ENCODE peak calls at places on chromosomes 16 and 17, in nine cellular contexts. One of them, this sample, is unnamed.

GRCh38 chr17:13107726-13108235 is 90.0 kb upstream of the ELAC2 start:
- DNase-seq in fibroblast of villous mesenchyme: no peak
- DNase-seq in GM06990: no peak
- DNase-seq in A673: no peak
- DNase-seq in foreskin fibroblast: no peak
- DNase-seq in AG10803: no peak
- DNase-seq in GM12864: no peak
- DNase-seq in hepatocyte: no peak
- DNase-seq in uterus: no peak
- DNase-seq in this sample: no peak

GRCh38 chr16:10987361-10988163 is 43.2 kb downstream of the CLEC16A start:
- DNase-seq in GM12864: no peak
- DNase-seq in A673: no peak
- DNase-seq in hepatocyte: no peak
- DNase-seq in AG10803: no peak
- DNase-seq in GM06990: no peak
- DNase-seq in fibroblast of villous mesenchyme: no peak
- DNase-seq in foreskin fibroblast: no peak
- DNase-seq in uterus: no peak
- DNase-seq in this sample: no peak

GRCh38 chr17:47172698-47173565 is 16.2 kb downstream of the CDC27 start:
- DNase-seq in A673: no peak
- DNase-seq in foreskin fibroblast: no peak
- DNase-seq in AG10803: peak
- DNase-seq in fibroblast of villous mesenchyme: no peak
- DNase-seq in uterus: no peak
- DNase-seq in hepatocyte: no peak
- DNase-seq in GM06990: no peak
- DNase-seq in GM12864: no peak
- DNase-seq in this sample: no peak

GRCh38 chr17:61411114-61411943 is 11.7 kb downstream of the TBX2 start:
- DNase-seq in GM12864: no peak
- DNase-seq in fibroblast of villous mesenchyme: peak
- DNase-seq in uterus: peak
- DNase-seq in A673: peak
- DNase-seq in AG10803: peak
- DNase-seq in GM06990: peak
- DNase-seq in foreskin fibroblast: peak
- DNase-seq in hepatocyte: peak
- DNase-seq in this sample: no peak

GRCh38 chr17:7041607-7042506 is 2.0 kb downstream of the SLC16A11 start:
- DNase-seq in A673: peak
- DNase-seq in foreskin fibroblast: no peak
- DNase-seq in GM12864: no peak
- DNase-seq in hepatocyte: peak
- DNase-seq in AG10803: no peak
- DNase-seq in fibroblast of villous mesenchyme: no peak
- DNase-seq in uterus: no peak
- DNase-seq in GM06990: no peak
- DNase-seq in this sample: no peak

GRCh38 chr17:46053911-46054534 is 55.0 kb downstream of the STH start:
- DNase-seq in hepatocyte: no peak
- DNase-seq in fibroblast of villous mesenchyme: peak
- DNase-seq in A673: no peak
- DNase-seq in uterus: no peak
- DNase-seq in AG10803: peak
- DNase-seq in foreskin fibroblast: peak
- DNase-seq in GM12864: no peak
- DNase-seq in GM06990: no peak
- DNase-seq in this sample: no peak

GRCh38 chr16:21072976-21073375 is 77.7 kb downstream of the DNAH3 start:
- DNase-seq in GM12864: no peak
- DNase-seq in A673: no peak
- DNase-seq in fibroblast of villous mesenchyme: no peak
- DNase-seq in GM06990: no peak
- DNase-seq in uterus: no peak
- DNase-seq in foreskin fibroblast: no peak
- DNase-seq in hepatocyte: no peak
- DNase-seq in AG10803: no peak
- DNase-seq in this sample: no peak

GRCh38 chr17:2034157-2034556 is 4.2 kb downstream of the DPH1 start:
- DNase-seq in A673: peak
- DNase-seq in AG10803: peak
- DNase-seq in hepatocyte: no peak
- DNase-seq in foreskin fibroblast: peak
- DNase-seq in fibroblast of villous mesenchyme: no peak
- DNase-seq in uterus: no peak
- DNase-seq in GM06990: no peak
- DNase-seq in GM12864: no peak
- DNase-seq in this sample: no peak

GRCh38 chr16:4976611-4977145 is 18.5 kb downstream of the SEC14L5 start:
- DNase-seq in uterus: no peak
- DNase-seq in foreskin fibroblast: no peak
- DNase-seq in GM12864: no peak
- DNase-seq in hepatocyte: no peak
- DNase-seq in GM06990: no peak
- DNase-seq in fibroblast of villous mesenchyme: no peak
- DNase-seq in AG10803: no peak
- DNase-seq in A673: no peak
- DNase-seq in this sample: no peak

GRCh38 chr17:50989149-50989548 is 123.0 kb upstream of the TOB1 start:
- DNase-seq in GM12864: no peak
- DNase-seq in A673: no peak
- DNase-seq in GM06990: no peak
- DNase-seq in uterus: no peak
- DNase-seq in hepatocyte: no peak
- DNase-seq in foreskin fibroblast: no peak
- DNase-seq in fibroblast of villous mesenchyme: no peak
- DNase-seq in AG10803: no peak
- DNase-seq in this sample: no peak

GRCh38 chr16:49332589-49333267 is 40.9 kb upstream of the C16orf78 start:
- DNase-seq in AG10803: no peak
- DNase-seq in foreskin fibroblast: no peak
- DNase-seq in GM12864: no peak
- DNase-seq in uterus: no peak
- DNase-seq in GM06990: no peak
- DNase-seq in hepatocyte: no peak
- DNase-seq in A673: no peak
- DNase-seq in fibroblast of villous mesenchyme: no peak
- DNase-seq in this sample: no peak

GRCh38 chr17:2386400-2387085 is 14.3 kb downstream of the MNT start:
- DNase-seq in foreskin fibroblast: no peak
- DNase-seq in fibroblast of villous mesenchyme: no peak
- DNase-seq in A673: no peak
- DNase-seq in GM06990: no peak
- DNase-seq in GM12864: no peak
- DNase-seq in hepatocyte: no peak
- DNase-seq in AG10803: no peak
- DNase-seq in uterus: no peak
- DNase-seq in this sample: no peak

GRCh38 chr16:73080931-73081330 is 33.0 kb upstream of the ZFHX3 start:
- DNase-seq in AG10803: no peak
- DNase-seq in hepatocyte: no peak
- DNase-seq in fibroblast of villous mesenchyme: no peak
- DNase-seq in uterus: no peak
- DNase-seq in foreskin fibroblast: no peak
- DNase-seq in GM12864: no peak
- DNase-seq in A673: no peak
- DNase-seq in GM06990: no peak
- DNase-seq in this sample: no peak

GRCh38 chr17:39739020-39739884 is 1.5 kb downstream of the GRB7 start:
- DNase-seq in foreskin fibroblast: peak
- DNase-seq in hepatocyte: peak
- DNase-seq in AG10803: peak
- DNase-seq in GM12864: no peak
- DNase-seq in GM06990: no peak
- DNase-seq in A673: peak
- DNase-seq in uterus: peak
- DNase-seq in fibroblast of villous mesenchyme: no peak
- DNase-seq in this sample: no peak
- H3K4me3 ChIP-seq in foreskin fibroblast: no peak
- H3K4me3 ChIP-seq in hepatocyte: peak
- H3K4me3 ChIP-seq in AG10803: peak
- H3K4me3 ChIP-seq in GM12864: no peak
- H3K4me3 ChIP-seq in GM06990: no peak
- H3K4me3 ChIP-seq in A673: peak
- H3K4me3 ChIP-seq in uterus: peak
- H3K4me3 ChIP-seq in fibroblast of villous mesenchyme: peak
- H3K4me3 ChIP-seq in this sample: peak

DNA sequence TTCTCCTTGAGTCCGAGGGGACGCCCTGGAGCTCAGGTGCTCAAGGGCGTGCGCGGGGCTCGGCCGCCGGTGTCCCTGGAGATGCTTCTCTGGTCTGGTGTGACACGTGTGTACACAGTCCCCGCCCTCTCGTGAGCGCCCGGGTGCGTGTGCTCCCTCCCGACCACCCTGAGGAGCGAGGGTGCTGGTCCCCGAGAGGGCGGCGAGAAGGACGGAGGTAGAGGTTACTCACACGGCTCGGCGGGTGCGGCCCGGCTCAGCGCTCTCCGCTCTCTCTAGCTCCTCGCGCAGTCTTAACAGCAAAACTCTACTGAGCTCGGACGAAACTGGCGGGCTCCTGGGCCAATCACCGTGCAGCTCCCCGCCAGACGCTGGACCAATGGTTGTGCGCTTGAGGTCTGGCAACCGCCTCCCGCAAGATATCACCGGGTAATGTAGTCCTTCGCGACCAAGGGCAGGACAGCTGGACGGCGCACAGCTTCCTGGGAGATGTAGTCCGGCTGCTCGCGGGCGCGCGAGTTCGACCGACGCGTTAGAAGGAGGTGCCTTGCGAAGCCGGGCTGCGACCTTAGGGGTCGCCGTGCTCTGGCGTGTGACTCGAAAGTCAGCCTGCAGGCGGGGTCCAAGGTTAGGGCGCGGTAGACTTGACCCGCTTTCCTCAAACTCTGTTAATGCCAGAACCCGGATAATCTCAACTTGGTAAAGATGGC is at the start of gene SLC25A19:
- DNase-seq in hepatocyte: peak
- DNase-seq in A673: peak
- DNase-seq in GM12864: peak
- DNase-seq in AG10803: peak
- DNase-seq in uterus: peak
- DNase-seq in GM06990: peak
- DNase-seq in fibroblast of villous mesenchyme: peak
- DNase-seq in foreskin fibroblast: peak
- DNase-seq in this sample: peak
- TF ChIP-seq CTCF in hepatocyte: no peak
- TF ChIP-seq CTCF in A673: no peak
- TF ChIP-seq CTCF in GM12864: peak
- TF ChIP-seq CTCF in AG10803: peak
- TF ChIP-seq CTCF in uterus: peak
- TF ChIP-seq CTCF in GM06990: peak
- TF ChIP-seq CTCF in fibroblast of villous mesenchyme: peak
- TF ChIP-seq CTCF in foreskin fibroblast: no peak
- TF ChIP-seq CTCF in this sample: no peak

GRCh38 chr16:51431517-51432241 is 280.6 kb upstream of the SALL1 start:
- DNase-seq in uterus: no peak
- DNase-seq in AG10803: peak
- DNase-seq in hepatocyte: peak
- DNase-seq in fibroblast of villous mesenchyme: peak
- DNase-seq in foreskin fibroblast: peak
- DNase-seq in A673: peak
- DNase-seq in GM12864: no peak
- DNase-seq in GM06990: no peak
- DNase-seq in this sample: peak
- H3K4me3 ChIP-seq in uterus: no peak
- H3K4me3 ChIP-seq in AG10803: no peak
- H3K4me3 ChIP-seq in hepatocyte: no peak
- H3K4me3 ChIP-seq in fibroblast of villous mesenchyme: no peak
- H3K4me3 ChIP-seq in foreskin fibroblast: no peak
- H3K4me3 ChIP-seq in A673: no peak
- H3K4me3 ChIP-seq in GM12864: no peak
- H3K4me3 ChIP-seq in GM06990: no peak
- H3K4me3 ChIP-seq in this sample: no peak

DNA sequence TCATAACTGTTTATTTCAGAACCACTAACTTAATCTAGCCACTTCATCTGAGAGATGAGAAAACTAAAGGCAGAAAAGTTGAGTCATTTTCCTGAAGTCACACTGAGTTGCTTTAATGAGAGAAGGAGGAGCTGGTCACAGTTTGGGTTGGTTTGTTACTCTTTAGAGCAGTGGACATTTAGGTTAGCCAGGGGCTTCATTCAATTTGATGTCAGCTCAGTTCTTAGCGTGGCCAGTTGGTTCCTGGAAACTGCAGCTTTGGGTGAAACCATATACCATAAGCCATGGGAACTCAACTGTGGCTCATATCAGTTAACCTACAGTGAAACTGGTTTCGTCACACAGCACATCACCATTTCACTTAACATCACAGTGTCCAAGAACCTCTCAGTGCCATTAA is 59.2 kb upstream of the ADORA2B start:
- DNase-seq in hepatocyte: no peak
- DNase-seq in GM06990: no peak
- DNase-seq in A673: no peak
- DNase-seq in AG10803: no peak
- DNase-seq in GM12864: no peak
- DNase-seq in foreskin fibroblast: no peak
- DNase-seq in uterus: no peak
- DNase-seq in fibroblast of villous mesenchyme: peak
- DNase-seq in this sample: no peak
- TF ChIP-seq CTCF in hepatocyte: no peak
- TF ChIP-seq CTCF in GM06990: no peak
- TF ChIP-seq CTCF in A673: no peak
- TF ChIP-seq CTCF in AG10803: no peak
- TF ChIP-seq CTCF in GM12864: no peak
- TF ChIP-seq CTCF in foreskin fibroblast: no peak
- TF ChIP-seq CTCF in uterus: no peak
- TF ChIP-seq CTCF in fibroblast of villous mesenchyme: no peak
- TF ChIP-seq CTCF in this sample: no peak